ENCODE peak calls at places on chromosomes 13 and 19, in four cellular contexts. A is A549, N is IMR-90, F is HepG2. V is an unnamed sample.

GRCh38 chr19:17654993-17655392 is 33.2 kb downstream of the UNC13A start:
- DNase-seq in A (peak), N (no peak), F (no peak), V (peak)

GRCh38 chr19:50723069-50723468 is at the start of gene CLEC11A:
- DNase-seq in A (no peak), F (no peak), N (peak), V (no peak)

GRCh38 chr19:49677232-49677881 is at the start of gene PRMT1:
- DNase-seq in F (peak), A (no peak), N (no peak), V (peak)

GRCh38 chr19:15187026-15188007 is 13.5 kb downstream of the NOTCH3 start:
- DNase-seq in N (no peak), F (no peak), A (no peak), V (peak)

GRCh38 chr13:76875256-76875655 is 10.9 kb downstream of the KCTD12 start:
- DNase-seq in F (no peak), A (no peak), N (no peak), V (no peak)

GRCh38 chr19:29715695-29716581 is 877 bp upstream of the C19orf12 start:
- DNase-seq in N (no peak), F (peak), A (no peak), V (peak)

GRCh38 chr13:51271528-51272070 is 49.4 kb downstream of the FAM124A start:
- DNase-seq in F (no peak), N (no peak), A (no peak), V (no peak)

GRCh38 chr13:79481685-79482052 is 714 bp downstream of the NDFIP2 start:
- DNase-seq in N (no peak), A (no peak), F (no peak), V (peak)

GRCh38 chr19:7847664-7848063 is 17.6 kb downstream of the EVI5L start:
- DNase-seq in F (no peak), N (no peak), A (no peak), V (no peak)

GRCh38 chr13:22106058-22106457 is 435.2 kb downstream of the FGF9 start:
- DNase-seq in F (no peak), A (no peak), N (no peak), V (no peak)

GRCh38 chr19:53094749-53095575 is 8.3 kb downstream of the ZNF160 start:
- DNase-seq in A (no peak), N (no peak), F (no peak), V (no peak)

GRCh38 chr13:45626731-45627374 is 11.3 kb upstream of the ERICH6B start:
- DNase-seq in N (no peak), F (no peak), A (no peak), V (no peak)

GRCh38 chr13:43441464-43441863 is 345.3 kb downstream of the ENOX1 start:
- DNase-seq in F (no peak), A (no peak), N (no peak), V (no peak)

GRCh38 chr13:74715718-74716117 is 581.5 kb upstream of the KLF12 start:
- DNase-seq in A (no peak), F (no peak), N (no peak), V (no peak)

GRCh38 chr13:39916330-39916729 is 260.9 kb downstream of the COG6 start:
- DNase-seq in N (no peak), F (no peak), A (no peak), V (no peak)

GRCh38 chr13:114120486-114121430 is 11.7 kb downstream of the RASA3 start:
- DNase-seq in F (no peak), A (no peak), N (no peak), V (no peak)

GRCh38 chr19:29858000-29858596 is 46.3 kb downstream of the CCNE1 start:
- DNase-seq in N (no peak), A (peak), F (no peak), V (peak)

GRCh38 chr13:23668557-23668956 is 98.3 kb downstream of the TNFRSF19 start:
- DNase-seq in F (no peak), A (no peak), N (no peak), V (no peak)

GRCh38 chr13:107301724-107302374 is 733.9 kb upstream of the ARGLU1 start:
- DNase-seq in F (no peak), A (no peak), N (no peak), V (no peak)

GRCh38 chr13:112718318-112718717 is 28.5 kb downstream of the ATP11A start:
- DNase-seq in F (no peak), N (no peak), A (no peak), V (no peak)

GRCh38 chr13:112885782-112886268 is 83.2 kb upstream of the MCF2L start:
- DNase-seq in A (peak), F (peak), N (peak), V (peak)

GRCh38 chr13:29752175-29752574 is 98.2 kb downstream of the UBL3 start:
- DNase-seq in A (no peak), N (no peak), F (no peak), V (no peak)

DNA sequence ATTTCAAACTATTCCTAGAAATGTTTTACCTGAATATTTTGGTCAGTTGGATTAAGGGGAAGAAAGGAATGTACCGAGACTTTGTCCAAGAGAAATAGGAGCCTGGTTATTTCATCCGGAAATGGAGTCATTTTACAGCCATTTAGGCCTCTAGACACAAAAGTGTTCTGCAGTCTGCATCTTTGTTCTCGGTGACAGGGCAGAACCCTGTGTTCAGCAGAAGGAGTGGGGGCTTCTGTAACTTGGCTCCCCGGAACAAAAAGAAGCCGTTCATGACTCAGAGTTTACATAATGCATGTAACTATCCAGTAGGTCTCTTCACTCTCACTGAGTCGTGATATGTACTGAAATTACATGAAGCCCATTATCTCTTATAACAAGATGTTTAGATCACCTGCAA is 21.6 kb upstream of the FNDC3A start:
- DNase-seq in A (no peak), F (peak), N (peak), V (no peak)
- TF ChIP-seq MAZ in A (no peak), F (no peak), N (no peak), V (no peak)

GRCh38 chr13:41054919-41055619 is 6.2 kb upstream of the WBP4 start:
- DNase-seq in N (no peak), A (no peak), F (peak), V (peak)
- TF ChIP-seq MAZ in N (no peak), A (no peak), F (no peak), V (no peak)

DNA sequence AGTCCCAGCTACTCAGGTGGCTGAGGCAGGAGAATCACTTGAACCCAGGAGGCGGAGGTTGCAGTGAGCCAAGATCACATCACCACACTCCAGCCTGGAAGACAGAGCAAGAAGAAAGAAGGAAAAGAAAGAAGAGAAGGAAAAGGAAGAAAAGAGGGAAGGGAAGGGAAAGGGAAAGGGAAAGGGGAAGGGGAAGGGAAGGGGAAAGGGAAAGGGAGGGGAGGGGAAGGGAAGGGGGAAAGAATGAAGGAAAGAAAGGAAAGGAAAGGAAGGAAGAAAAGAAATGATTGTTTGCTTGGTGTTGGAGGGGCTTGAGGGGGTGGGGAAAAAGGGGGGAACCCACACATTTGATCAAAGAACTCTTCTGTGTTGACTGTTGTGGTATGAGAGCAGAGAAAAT is 10.0 kb downstream of the PMIS2 start:
- DNase-seq in A (no peak), F (no peak), N (no peak), V (no peak)
- TF ChIP-seq MAZ in A (no peak), F (no peak), N (no peak), V (no peak)

DNA sequence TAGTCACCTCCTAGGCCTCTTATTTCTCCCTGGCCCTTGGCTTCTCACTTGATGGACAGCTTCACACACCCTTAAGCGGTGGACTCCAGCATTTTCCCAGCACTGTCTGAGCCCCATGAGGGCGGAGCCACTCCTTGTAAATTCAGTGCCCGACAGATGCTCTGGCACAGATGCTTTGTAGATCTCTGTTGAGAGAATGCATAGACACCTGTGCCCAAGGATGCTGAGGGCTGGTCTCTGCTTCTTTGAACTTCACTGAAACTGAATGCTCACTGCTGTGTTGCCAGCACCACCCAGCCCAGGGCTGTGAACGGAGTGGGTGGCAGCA is 3.3 kb downstream of the SYCN start:
- DNase-seq in N (no peak), F (no peak), A (no peak), V (no peak)
- TF ChIP-seq MAZ in N (no peak), F (no peak), A (no peak), V (no peak)

DNA sequence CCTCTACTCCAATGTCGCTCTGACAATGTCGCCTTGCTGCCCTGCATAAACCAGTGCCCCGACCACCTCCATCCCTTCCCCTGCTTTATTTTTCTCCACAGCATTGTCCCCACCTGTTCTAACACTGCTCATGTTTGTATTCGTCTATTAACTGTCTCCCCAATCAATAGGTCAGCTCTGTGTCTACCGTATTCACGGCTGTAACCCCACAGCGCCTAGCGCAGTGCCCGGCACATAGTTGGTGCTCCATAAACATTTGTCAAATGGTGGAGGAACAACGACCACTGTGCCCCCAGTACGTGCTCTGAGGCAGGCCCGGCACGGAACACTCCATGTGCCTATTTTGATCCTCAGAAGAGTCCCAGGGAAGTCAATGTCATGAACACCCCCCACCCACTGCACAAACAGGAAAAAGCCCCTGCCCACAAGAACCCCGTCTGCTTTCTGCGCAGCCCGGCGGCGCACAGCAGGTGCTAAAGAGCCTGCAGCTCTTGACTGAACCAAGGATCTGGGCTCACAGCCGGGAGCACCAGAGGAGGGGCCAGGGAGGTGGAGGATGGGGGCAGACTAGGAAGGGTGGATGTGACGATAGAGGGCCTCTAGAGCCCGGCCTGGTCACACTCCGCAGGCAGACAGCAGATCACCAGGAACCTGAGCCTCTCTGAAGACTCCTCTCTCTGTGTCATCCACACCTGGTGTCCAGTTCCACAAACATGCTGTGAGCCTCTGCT is 1.8 kb upstream of the CEACAM16 start:
- DNase-seq in F (no peak), N (no peak), A (no peak), V (no peak)
- TF ChIP-seq MAZ in F (no peak), N (no peak), A (no peak), V (no peak)

GRCh38 chr19:918481-919156 is 1.5 kb downstream of the KISS1R start:
- DNase-seq in N (no peak), A (no peak), F (no peak), V (no peak)
- TF ChIP-seq MAZ in N (no peak), A (no peak), F (no peak), V (no peak)

GRCh38 chr13:19601749-19602725 is 31.4 kb upstream of the MPHOSPH8 start:
- DNase-seq in A (peak), N (peak), F (peak), V (peak)

GRCh38 chr13:19596086-19596485 is 34.8 kb upstream of the TPTE2 start:
- DNase-seq in F (no peak), A (no peak), N (no peak), V (no peak)

GRCh38 chr13:19596960-19597361 is 35.6 kb upstream of the TPTE2 start:
- DNase-seq in N (peak), F (peak), A (peak), V (peak)

GRCh38 chr13:19592657-19593175 is 31.4 kb upstream of the TPTE2 start:
- DNase-seq in N (no peak), F (no peak), A (no peak), V (no peak)

GRCh38 chr13:19597523-19597922 is 35.9 kb upstream of the MPHOSPH8 start:
- DNase-seq in A (no peak), N (peak), F (no peak), V (no peak)
- TF ChIP-seq MAZ in A (no peak), N (no peak), F (no peak), V (no peak)